ENCODE peak calls at places on chromosomes 5 and 9, in eight cellular contexts. W is mesendoderm; O is left lung; Z is cardiac muscle cell; G is A673; C is upper lobe of right lung; I is right lobe of liver; D is CD8-positive, alpha-beta memory T cell. X is an unnamed sample.

GRCh38 chr5:41955432-41956024 is 30.4 kb downstream of the FBXO4 start:
- DNase-seq in C (no peak), O (no peak), G (no peak), I (no peak), Z (no peak), W (no peak), D (no peak), X (no peak)

GRCh38 chr5:135372654-135373381 is 26.2 kb downstream of the MACROH2A1 start:
- DNase-seq in D (no peak), O (no peak), C (no peak), I (no peak), G (no peak), Z (no peak), W (no peak), X (no peak)

GRCh38 chr9:124381073-124381945 is 33.9 kb downstream of the PSMB7 start:
- DNase-seq in I (no peak), W (no peak), C (no peak), O (no peak), D (no peak), Z (no peak), G (no peak), X (no peak)

GRCh38 chr9:131036529-131037335 is 27.8 kb downstream of the LAMC3 start:
- DNase-seq in I (no peak), W (no peak), G (no peak), O (peak), Z (no peak), C (no peak), D (no peak), X (no peak)

GRCh38 chr9:131264231-131264630 is 12.1 kb downstream of the FAM78A start:
- DNase-seq in Z (no peak), G (no peak), W (no peak), O (peak), I (no peak), C (no peak), D (no peak), X (no peak)

GRCh38 chr5:8930021-8930420 is 615.9 kb downstream of the SEMA5A start:
- DNase-seq in O (no peak), I (no peak), D (no peak), G (no peak), Z (no peak), C (no peak), W (no peak), X (no peak)

GRCh38 chr5:96572864-96573512 is 89.2 kb upstream of the CAST start:
- DNase-seq in I (no peak), O (no peak), D (no peak), C (no peak), Z (no peak), W (no peak), G (no peak), X (peak)

GRCh38 chr9:132069046-132069898 is 10.4 kb downstream of the MED27 start:
- DNase-seq in G (no peak), C (no peak), I (no peak), Z (no peak), O (no peak), W (no peak), D (no peak), X (peak)

GRCh38 chr9:110578575-110578895 is 1.0 kb downstream of the SVEP1 start:
- DNase-seq in O (no peak), D (no peak), Z (no peak), I (no peak), G (no peak), C (no peak), W (no peak), X (no peak)

GRCh38 chr9:37507586-37508134 is 21.9 kb downstream of the POLR1E start:
- DNase-seq in C (peak), D (no peak), W (no peak), O (no peak), Z (no peak), I (no peak), G (no peak), X (no peak)

GRCh38 chr9:27499481-27499880 is 24.6 kb upstream of the IFNK start:
- DNase-seq in D (no peak), Z (no peak), W (peak), G (peak), C (no peak), I (no peak), O (no peak), X (no peak)

GRCh38 chr5:67644221-67644920 is 447.8 kb upstream of the CD180 start:
- DNase-seq in G (no peak), Z (no peak), O (no peak), W (peak), D (no peak), C (no peak), I (no peak), X (no peak)

GRCh38 chr5:73454379-73455036 is 5.9 kb upstream of the FOXD1 start:
- DNase-seq in Z (peak), D (no peak), W (peak), C (no peak), I (no peak), O (no peak), G (peak), X (no peak)

GRCh38 chr9:111975709-111976108 is 79.1 kb downstream of the UGCG start:
- DNase-seq in W (peak), Z (no peak), O (peak), D (no peak), C (peak), I (peak), G (peak), X (no peak)

GRCh38 chr9:111970827-111971226 is 74.2 kb downstream of the UGCG start:
- DNase-seq in O (no peak), Z (no peak), W (peak), I (no peak), G (no peak), D (no peak), C (no peak), X (no peak)

GRCh38 chr9:111969622-111970021 is 73.0 kb downstream of the UGCG start:
- DNase-seq in C (no peak), D (no peak), Z (no peak), I (no peak), G (no peak), W (peak), O (no peak), X (no peak)

GRCh38 chr9:111978616-111979015 is 82.0 kb downstream of the UGCG start:
- DNase-seq in Z (no peak), O (no peak), W (no peak), D (no peak), C (no peak), G (no peak), I (no peak), X (no peak)

DNA sequence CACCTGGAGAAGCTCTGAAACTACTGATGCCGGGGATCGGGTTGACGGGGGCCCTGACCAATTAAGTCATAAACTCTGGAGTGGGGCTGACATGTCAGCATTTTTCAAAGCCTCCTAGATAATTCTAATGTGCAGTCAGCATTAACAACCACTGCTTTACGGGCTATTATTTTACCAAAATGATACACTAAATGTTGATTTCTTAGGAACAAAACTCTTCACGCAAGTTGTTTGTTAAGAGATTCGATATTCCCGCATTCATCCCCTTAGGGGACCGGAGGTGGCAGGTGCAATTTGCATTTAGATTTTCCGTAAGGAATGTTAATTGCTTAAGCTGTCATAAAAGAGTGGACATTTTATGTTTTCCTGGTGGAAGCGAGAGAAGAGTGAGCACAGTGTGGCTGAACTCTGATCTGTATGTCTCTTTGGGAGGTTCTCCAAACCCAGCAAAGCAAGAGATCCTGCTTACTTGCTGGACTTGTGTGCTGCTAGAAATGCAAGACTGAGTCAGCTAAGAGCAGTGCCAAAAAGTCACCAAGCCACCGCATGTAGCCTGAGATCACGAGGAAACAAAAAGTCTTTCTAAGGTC is 77.6 kb downstream of the UGCG start:
- DNase-seq in W (no peak), O (no peak), G (no peak), D (no peak), C (no peak), Z (no peak), I (no peak), X (no peak)
- H3K27ac ChIP-seq in W (no peak), O (no peak), G (no peak), D (no peak), C (no peak), Z (no peak), I (no peak), X (no peak)

GRCh38 chr5:87752362-87752761 is 339.6 kb upstream of the CCNH start:
- DNase-seq in D (no peak), I (no peak), G (no peak), O (no peak), Z (no peak), W (no peak), C (no peak), X (no peak)
- H3K4me3 ChIP-seq in D (no peak), I (no peak), G (no peak), O (no peak), Z (no peak), W (no peak), C (no peak), X (no peak)

GRCh38 chr9:113876806-113877236 is 712 bp downstream of the ZNF618 start:
- DNase-seq in G (peak), D (no peak), O (no peak), Z (peak), C (no peak), W (no peak), I (no peak), X (no peak)
- H3K27ac ChIP-seq in G (peak), D (no peak), O (peak), Z (no peak), C (peak), W (peak), I (peak), X (no peak)

GRCh38 chr5:59099995-59100345 is 517.1 kb downstream of the RAB3C start:
- DNase-seq in D (no peak), Z (no peak), I (no peak), O (no peak), C (no peak), G (no peak), W (no peak), X (no peak)
- H3K4me3 ChIP-seq in D (no peak), Z (no peak), I (no peak), O (no peak), C (no peak), G (no peak), W (no peak), X (no peak)

GRCh38 chr5:173735691-173736090 is 119.2 kb upstream of the BOD1 start:
- DNase-seq in C (no peak), D (no peak), G (no peak), Z (no peak), I (no peak), W (no peak), O (no peak), X (no peak)

GRCh38 chr5:173734716-173735115 is 118.3 kb upstream of the BOD1 start:
- DNase-seq in C (no peak), O (no peak), Z (no peak), W (no peak), G (no peak), I (no peak), D (no peak), X (no peak)

GRCh38 chr5:173736374-173736773 is 119.9 kb upstream of the BOD1 start:
- DNase-seq in D (no peak), W (no peak), C (no peak), O (no peak), G (no peak), Z (no peak), I (no peak), X (no peak)

GRCh38 chr5:173733831-173734491 is 117.5 kb upstream of the BOD1 start:
- DNase-seq in G (no peak), C (peak), Z (no peak), I (no peak), D (no peak), W (no peak), O (no peak), X (no peak)

GRCh38 chr5:173735171-173735570 is 118.7 kb upstream of the BOD1 start:
- DNase-seq in C (no peak), D (no peak), Z (peak), G (no peak), I (no peak), W (no peak), O (no peak), X (no peak)
- H3K27ac ChIP-seq in C (no peak), D (no peak), Z (no peak), G (no peak), I (no peak), W (no peak), O (no peak), X (no peak)